ENCODE peak calls at places on chromosomes 5 and 9, in nine cellular contexts. M is suprapubic skin, C is spleen, V is A549, Y is prostate gland, L is uterus, W is sigmoid colon, A is HCT116, I is esophagus muscularis mucosa. H is an unnamed sample.
A peak's percentile ranks its signal among the peaks of the same experiment; 100 is the strongest.

GRCh38 chr5:87754009-87754757 is 341.5 kb upstream of the CCNH start:
- DNase-seq in V (no peak), I (no peak), C (no peak), Y (no peak), A (no peak), L (no peak), M (no peak), W (no peak), H (no peak)

GRCh38 chr9:3268260-3268659 is 257.5 kb downstream of the RFX3 start:
- DNase-seq in W (no peak), L (no peak), M (no peak), A (no peak), I (no peak), C (no peak), V (no peak), Y (no peak), H (no peak)

GRCh38 chr5:81630721-81631120 is 120.2 kb downstream of the SSBP2 start:
- DNase-seq in W (no peak), M (no peak), Y (no peak), I (no peak), A (no peak), C (no peak), V (no peak), L (no peak), H (no peak)

GRCh38 chr9:37309136-37309535 is 113.4 kb upstream of the GRHPR start:
- DNase-seq in A (no peak), Y (no peak), W (no peak), C (no peak), M (no peak), L (no peak), V (no peak), I (no peak), H (no peak)

GRCh38 chr9:61667559-61668121 is 477.8 kb downstream of the SPATA31A7 start:
- DNase-seq in L (no peak), V (no peak), M (no peak), Y (no peak), C (peak; percentile 42), I (peak; percentile 81), A (no peak), W (peak; percentile 62), H (no peak)

GRCh38 chr9:136327313-136327971 is at the start of gene GPSM1:
- DNase-seq in A (no peak), V (peak; percentile 52), M (no peak), I (no peak), W (peak; percentile 81), C (no peak), Y (no peak), L (peak; percentile 65), H (no peak)

GRCh38 chr9:136845465-136846261 is 3.4 kb downstream of the AJM1 start:
- DNase-seq in W (no peak), M (no peak), C (no peak), Y (no peak), I (no peak), V (no peak), A (no peak), L (no peak), H (no peak)

GRCh38 chr5:143677403-143677802 is 134.6 kb upstream of the HMHB1 start:
- DNase-seq in L (no peak), W (no peak), Y (no peak), I (no peak), V (no peak), C (no peak), A (no peak), M (no peak), H (no peak)

DNA sequence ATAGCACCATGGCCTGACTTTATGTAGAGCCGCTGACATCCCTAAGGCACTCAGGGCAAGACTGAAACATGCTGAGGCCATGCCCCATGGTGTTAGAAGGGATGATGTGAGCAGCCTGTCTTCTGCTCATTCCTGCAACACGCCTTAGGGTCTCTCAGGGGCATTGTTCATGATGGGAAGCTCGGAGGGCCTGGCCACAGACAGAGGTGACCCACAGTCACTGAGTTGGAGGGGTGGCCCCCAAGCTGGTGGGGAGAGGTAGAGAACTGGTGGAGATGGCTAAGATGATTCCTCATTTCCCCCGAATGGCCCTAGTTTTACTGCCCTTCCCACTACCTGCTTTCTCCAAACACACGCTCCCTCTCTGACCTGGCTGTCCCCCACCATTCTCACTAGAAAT is 135.2 kb downstream of the BARX1 start:
- DNase-seq in L (no peak), W (no peak), A (no peak), C (no peak), M (no peak), I (no peak), Y (no peak), V (no peak), H (no peak)
- H3K4me3 ChIP-seq in L (no peak overlapping the region), W (no peak overlapping the region), A (no peak overlapping the region), C (no peak overlapping the region), M (no peak overlapping the region), I (no peak overlapping the region), Y (no peak overlapping the region), V (no peak overlapping the region), H (no peak overlapping the region)

GRCh38 chr5:168086736-168087135 is 204.7 kb upstream of the WWC1 start:
- DNase-seq in I (no peak), A (no peak), L (no peak), V (no peak), M (no peak), C (no peak), W (no peak), Y (no peak), H (no peak)

GRCh38 chr5:168089201-168089887 is 202.1 kb upstream of the WWC1 start:
- DNase-seq in L (no peak), Y (no peak), M (no peak), C (no peak), A (no peak), I (no peak), V (no peak), W (no peak), H (no peak)

GRCh38 chr5:168088415-168089165 is 202.9 kb upstream of the WWC1 start:
- DNase-seq in V (no peak), W (no peak), I (no peak), M (no peak), Y (no peak), L (no peak), C (no peak), A (no peak), H (no peak)

GRCh38 chr5:168085321-168086040 is 206.0 kb upstream of the WWC1 start:
- DNase-seq in A (no peak), Y (peak; percentile 26), C (no peak), I (no peak), V (no peak), M (no peak), W (no peak), L (no peak), H (no peak)

DNA sequence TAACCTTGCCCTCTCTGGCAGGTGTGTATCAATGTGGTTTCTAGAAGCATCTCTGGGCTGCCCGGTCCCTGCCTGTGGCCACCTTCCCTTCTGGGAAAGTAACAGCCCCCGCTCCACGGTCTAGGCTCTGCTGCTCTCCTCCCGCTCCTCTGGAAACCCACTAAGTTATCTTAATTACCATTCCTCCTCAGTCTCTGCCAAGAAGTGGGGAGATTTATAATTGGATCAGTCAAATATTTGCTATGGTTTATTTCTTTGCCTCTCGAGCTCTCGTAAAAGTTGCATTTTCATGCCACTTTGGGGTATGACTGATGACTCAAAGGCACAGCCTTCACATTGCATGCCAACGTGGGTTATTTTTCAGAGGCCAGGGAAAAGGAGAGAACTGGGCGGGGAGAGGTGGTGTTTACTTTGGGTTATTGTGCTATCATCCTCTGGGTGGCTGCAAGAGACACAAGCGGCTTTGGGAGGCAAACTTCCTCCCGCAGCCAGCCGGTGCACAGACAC is 205.3 kb upstream of the WWC1 start:
- DNase-seq in M (no peak), W (peak; percentile 80), L (peak; percentile 34), A (no peak), C (no peak), I (no peak), V (peak; percentile 76), Y (peak; percentile 86), H (no peak)
- TF ChIP-seq CTCF in M (no peak), W (no peak), L (no peak), A (no peak), C (no peak), I (no peak), V (peak; percentile 19), Y (no peak), H (no peak)

GRCh38 chr5:65483474-65484346 is 2.0 kb upstream of the ADAMTS6 start:
- DNase-seq in Y (no peak), L (no peak), M (no peak), V (no peak), I (no peak), W (no peak), C (no peak), A (peak; percentile 52), H (no peak)
- TF ChIP-seq POLR2A in Y (no peak), L (no peak), M (no peak), V (no peak), I (no peak), W (no peak), C (no peak), A (no peak), H (no peak)

GRCh38 chr5:107430077-107430625 is 240.6 kb downstream of the EFNA5 start:
- DNase-seq in A (no peak), L (no peak), V (no peak), C (no peak), I (no peak), W (no peak), Y (no peak), M (no peak), H (no peak)

GRCh38 chr5:107428303-107428761 is 242.4 kb downstream of the EFNA5 start:
- DNase-seq in L (no peak), Y (no peak), V (no peak), I (no peak), C (no peak), M (no peak), W (no peak), A (no peak), H (no peak)

GRCh38 chr5:107431536-107431935 is 239.2 kb downstream of the EFNA5 start:
- DNase-seq in M (no peak), Y (no peak), L (no peak), A (no peak), W (no peak), C (no peak), I (no peak), V (no peak), H (no peak)

GRCh38 chr5:107436276-107436675 is 234.5 kb downstream of the EFNA5 start:
- DNase-seq in M (no peak), W (no peak), I (no peak), C (no peak), L (no peak), A (no peak), V (no peak), Y (no peak), H (no peak)

GRCh38 chr5:107431998-107432397 is 238.7 kb downstream of the EFNA5 start:
- DNase-seq in M (no peak), V (peak; percentile 10), W (no peak), I (no peak), C (no peak), A (no peak), Y (no peak), L (no peak), H (no peak)
- H3K4me3 ChIP-seq in M (no peak overlapping the region), V (no peak overlapping the region), W (no peak overlapping the region), I (no peak overlapping the region), C (no peak overlapping the region), A (no peak overlapping the region), Y (no peak overlapping the region), L (no peak overlapping the region), H (no peak overlapping the region)

DNA sequence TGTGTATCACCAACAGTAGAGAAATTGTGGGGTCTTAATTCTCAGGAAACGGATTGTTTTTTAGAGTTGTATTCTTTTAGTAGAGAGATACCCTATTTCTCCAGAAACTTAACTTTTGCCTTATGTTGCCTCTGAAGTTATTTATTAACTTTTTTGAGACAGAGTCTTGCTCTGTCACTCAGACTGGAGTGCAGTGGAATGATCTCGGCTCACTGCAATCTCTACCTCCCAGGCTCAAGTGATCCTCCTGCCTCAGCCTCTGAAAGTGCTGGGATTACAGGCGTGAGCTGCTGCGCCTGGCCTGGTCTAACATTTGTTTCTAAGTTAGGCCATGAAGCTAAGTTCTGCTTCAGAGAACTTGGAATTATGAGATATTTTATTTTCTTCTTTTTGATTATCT is 75.0 kb downstream of the CFAP95 start:
- DNase-seq in L (no peak), M (no peak), Y (no peak), W (no peak), A (no peak), V (no peak), C (no peak), I (no peak), H (no peak)
- TF ChIP-seq CTCF in L (no peak), M (no peak), Y (no peak), W (no peak), A (no peak), V (no peak), C (no peak), I (no peak), H (no peak)

H was measured in esophagus squamous epithelium.